ENCODE peak calls at places on chromosomes 11 and 22, in nine cellular contexts. Y is SK-N-SH; Z is ovary; H is mammary epithelial cell; F is A549; Q is RWPE2; M is neural progenitor cell; G is CD8-positive, alpha-beta memory T cell; R is small intestine. O is an unnamed sample. For H3K4me1, the result is how much of the 10 kb centered on the place peaks cover.

GRCh38 chr11:3914807-3915206 is 59.3 kb downstream of the STIM1 start:
- DNase-seq in Y (no peak), Z (no peak), H (peak), F (no peak), Q (no peak), M (no peak), G (no peak), R (peak), O (peak)

GRCh38 chr11:7088921-7089320 is at the start of gene RBMXL2:
- DNase-seq in Y (peak), Z (no peak), H (no peak), F (no peak), Q (no peak), M (no peak), G (no peak), R (no peak), O (no peak)

GRCh38 chr11:73012121-73012863 is 129.8 kb downstream of the FCHSD2 start:
- DNase-seq in Y (no peak), Z (no peak), H (peak), F (no peak), Q (no peak), M (no peak), G (no peak), R (no peak), O (no peak)

GRCh38 chr11:84384637-84385227 is 1098.6 kb upstream of the CCDC90B start:
- DNase-seq in Y (peak), Z (peak), H (peak), F (peak), Q (no peak), M (peak), G (peak), R (peak), O (peak)

GRCh38 chr11:32326522-32326921 is 108.8 kb downstream of the WT1 start:
- DNase-seq in Y (no peak), Z (no peak), H (no peak), F (no peak), Q (no peak), M (no peak), G (no peak), R (no peak), O (no peak)

GRCh38 chr11:130159657-130160459 is at the start of gene ST14:
- DNase-seq in Y (peak), Z (no peak), H (peak), F (no peak), Q (peak), M (peak), G (no peak), R (peak), O (peak)

GRCh38 chr11:61830318-61831105 is 2.4 kb downstream of the FADS2 start:
- DNase-seq in Y (no peak), Z (no peak), H (no peak), F (no peak), Q (no peak), M (no peak), G (no peak), R (no peak), O (no peak)

GRCh38 chr11:35089724-35090505 is 49.1 kb upstream of the CD44 start:
- DNase-seq in Y (no peak), Z (no peak), H (no peak), F (no peak), Q (no peak), M (no peak), G (no peak), R (no peak), O (no peak)

GRCh38 chr22:46730568-46731245 is 7.3 kb downstream of the CERK start:
- DNase-seq in Y (peak), Z (no peak), H (no peak), F (no peak), Q (no peak), M (no peak), G (peak), R (no peak), O (no peak)

GRCh38 chr22:46731246-46732040 is 6.6 kb downstream of the CERK start:
- DNase-seq in Y (peak), Z (no peak), H (peak), F (no peak), Q (no peak), M (peak), G (no peak), R (peak), O (no peak)

GRCh38 chr22:46732513-46732912 is 5.5 kb downstream of the CERK start:
- DNase-seq in Y (no peak), Z (no peak), H (no peak), F (no peak), Q (no peak), M (no peak), G (no peak), R (no peak), O (no peak)

GRCh38 chr22:46734830-46735453 is 3.1 kb downstream of the CERK start:
- DNase-seq in Y (no peak), Z (no peak), H (no peak), F (no peak), Q (no peak), M (no peak), G (peak), R (no peak), O (no peak)

GRCh38 chr22:46732041-46732379 is 6.0 kb downstream of the CERK start:
- DNase-seq in Y (no peak), Z (no peak), H (no peak), F (no peak), Q (no peak), M (no peak), G (no peak), R (no peak), O (no peak)
- H3K4me1 ChIP-seq in Y (half or more), Z (under half), H (under half), F (under half), Q (under half), M (under half), G (half or more), R (under half), O (under half)

GRCh38 chr11:57309106-57310059 is 15.4 kb downstream of the TNKS1BP1 start:
- DNase-seq in Y (no peak), Z (no peak), H (no peak), F (no peak), Q (no peak), M (no peak), G (no peak), R (no peak), O (no peak)
- H3K4me1 ChIP-seq in Y (under half), Z (under half), H (half or more), F (half or more), Q (half or more), M (under half), G (under half), R (under half), O (half or more)

DNA sequence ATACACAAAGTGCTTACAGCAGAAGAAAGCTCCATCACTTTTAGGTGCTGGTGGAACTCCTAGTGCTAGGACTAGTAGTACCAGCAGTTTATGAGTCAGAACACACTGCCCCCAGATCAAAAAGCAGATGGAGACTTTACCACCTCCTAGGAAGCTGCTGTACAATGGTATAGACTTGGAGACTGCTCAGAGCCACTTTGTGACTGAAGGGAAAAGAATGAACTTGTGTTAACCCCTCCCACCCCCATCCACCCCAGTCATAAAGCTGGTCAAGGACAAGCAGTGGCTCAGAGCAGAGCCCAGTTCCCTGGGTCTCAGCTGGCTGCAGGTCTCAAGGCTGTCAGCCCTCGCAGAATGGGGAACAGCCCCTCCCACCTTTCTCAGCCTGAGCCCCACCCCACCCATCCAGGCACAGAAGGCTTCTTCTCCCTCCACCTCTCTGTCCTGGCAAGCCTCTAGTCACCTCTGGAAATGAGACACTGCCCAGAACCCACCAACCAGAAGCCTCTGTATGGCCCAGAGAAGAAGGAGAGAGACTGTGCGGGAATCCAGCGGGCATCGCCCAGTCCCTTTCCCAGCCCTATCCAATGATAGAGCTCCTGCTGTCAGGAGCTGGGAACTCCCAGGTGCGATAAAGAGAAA is 23.8 kb downstream of the PACSIN2 start:
- DNase-seq in Y (no peak), Z (no peak), H (peak), F (peak), Q (no peak), M (no peak), G (no peak), R (peak), O (peak)
- H3K4me1 ChIP-seq in Y (under half), Z (under half), H (half or more), F (half or more), Q (under half), M (under half), G (under half), R (under half), O (under half)

DNA sequence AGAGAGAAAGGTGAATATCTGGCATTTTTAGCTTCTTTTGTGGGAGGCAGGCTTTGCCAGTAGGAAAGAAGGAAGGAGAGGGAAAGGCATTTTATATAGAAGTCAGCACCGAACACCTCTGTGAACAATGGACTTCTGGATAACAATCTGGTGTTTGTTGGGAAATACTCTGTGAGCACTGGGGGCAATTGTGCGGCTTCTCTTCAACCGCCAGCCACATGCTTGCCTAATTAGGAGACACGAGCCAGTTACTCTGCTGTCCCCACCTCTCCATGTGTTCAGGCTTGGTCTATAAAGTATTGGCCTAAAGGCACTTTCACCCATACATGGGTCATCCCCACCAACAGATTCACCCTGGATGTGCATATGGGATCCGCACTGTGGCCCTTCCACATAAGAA is 523.6 kb downstream of the NTM start:
- DNase-seq in Y (no peak), Z (no peak), H (no peak), F (no peak), Q (no peak), M (no peak), G (no peak), R (no peak), O (no peak)
- H3K4me1 ChIP-seq in Y (under half), Z (under half), H (under half), F (under half), Q (under half), M (under half), G (under half), R (under half), O (under half)

GRCh38 chr11:5624489-5625278 is at the start of gene TRIM34:
- DNase-seq in Y (no peak), Z (peak), H (peak), F (peak), Q (no peak), M (peak), G (peak), R (peak), O (peak)

GRCh38 chr11:5621580-5621979 is 3.2 kb upstream of the TRIM34 start:
- DNase-seq in Y (no peak), Z (no peak), H (no peak), F (no peak), Q (no peak), M (no peak), G (no peak), R (no peak), O (no peak)

GRCh38 chr11:5622802-5623201 is 2.0 kb upstream of the TRIM34 start:
- DNase-seq in Y (no peak), Z (no peak), H (no peak), F (no peak), Q (no peak), M (no peak), G (no peak), R (peak), O (no peak)

GRCh38 chr11:5618807-5619206 is 6.0 kb upstream of the TRIM34 start:
- DNase-seq in Y (no peak), Z (no peak), H (peak), F (peak), Q (no peak), M (no peak), G (no peak), R (no peak), O (peak)

DNA sequence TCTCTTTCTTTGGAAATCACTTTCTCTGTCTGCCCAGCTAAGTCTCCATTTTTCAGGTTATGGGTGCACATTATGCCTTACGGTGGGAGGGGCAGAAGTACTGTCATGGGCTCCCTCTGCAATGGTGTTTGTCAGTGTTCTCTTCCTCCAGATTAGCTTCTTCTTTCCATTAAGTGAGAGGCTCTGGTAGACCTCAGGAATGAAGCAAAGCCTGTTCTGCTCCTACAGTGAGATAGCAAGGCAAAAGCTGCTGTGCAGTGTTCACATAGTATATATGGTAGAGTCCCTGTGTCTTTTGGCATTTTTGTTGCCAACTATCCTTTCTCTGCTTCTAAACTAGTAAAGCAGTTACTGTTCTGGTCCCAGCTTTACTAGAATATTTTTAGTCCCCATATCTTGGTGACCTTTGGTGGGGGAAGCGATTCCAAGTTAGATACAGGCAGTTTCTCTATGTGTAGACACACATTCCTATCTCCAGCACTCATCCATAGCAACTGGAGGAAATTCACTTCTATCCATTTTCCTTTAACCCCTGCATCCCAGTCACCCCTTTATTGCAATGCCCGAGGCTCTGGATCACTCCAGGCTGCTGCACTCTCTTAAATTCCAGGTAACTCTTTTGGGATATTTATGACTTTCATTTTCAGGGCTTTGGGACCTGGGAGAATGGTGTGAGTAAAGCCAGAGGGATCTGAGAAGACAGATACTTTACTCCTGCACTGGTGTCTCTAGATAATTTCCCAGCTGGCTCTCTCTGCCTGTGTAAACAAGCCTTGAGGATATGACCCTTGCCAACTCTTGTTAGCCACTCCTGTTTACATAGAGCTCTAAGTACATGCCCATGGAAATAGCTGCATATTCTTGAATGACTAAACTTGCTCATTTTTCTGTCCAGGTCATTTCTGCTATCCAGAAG is 3.9 kb upstream of the TRIM34 start:
- DNase-seq in Y (no peak), Z (no peak), H (peak), F (peak), Q (no peak), M (no peak), G (no peak), R (peak), O (peak)
- H3K4me1 ChIP-seq in Y (under half), Z (under half), H (under half), F (half or more), Q (half or more), M (under half), G (under half), R (under half), O (half or more)

O was measured in PC-3.